ENCODE peak calls at places on chromosomes 11 and 22, in ten cellular contexts. M is right lobe of liver; Q is body of pancreas; X is PC-9; C is ascending aorta; N is CD8-positive, alpha-beta T cell; A is lower lobe of right lung; O is thoracic aorta; P is cardiac muscle cell; R is GM23338. D is an unnamed sample. For H3K4me1, the result is how much of the 10 kb centered on the place peaks cover.

GRCh38 chr11:134246678-134247077 is 6.5 kb downstream of the THYN1 start:
- DNase-seq in M (no peak), Q (no peak), X (no peak), C (no peak), N (no peak), A (no peak), O (no peak), P (no peak), R (no peak), D (no peak)

GRCh38 chr11:57348636-57349323 is 10.6 kb downstream of the P2RX3 start:
- DNase-seq in M (no peak), Q (no peak), X (no peak), C (no peak), N (no peak), A (no peak), O (no peak), P (no peak), R (no peak), D (no peak)

GRCh38 chr11:15665368-15665871 is 550.7 kb downstream of the INSC start:
- DNase-seq in M (no peak), Q (no peak), X (no peak), C (no peak), N (no peak), A (no peak), O (no peak), P (peak), R (no peak), D (no peak)

GRCh38 chr22:50530857-50531545 is 1.2 kb upstream of the TYMP start:
- DNase-seq in M (peak), Q (peak), X (peak), C (no peak), N (peak), A (peak), O (no peak), P (peak), R (peak), D (peak)

GRCh38 chr11:6647282-6647679 is 8.3 kb downstream of the DCHS1 start:
- DNase-seq in M (no peak), Q (no peak), X (no peak), C (no peak), N (no peak), A (no peak), O (no peak), P (peak), R (peak), D (no peak)

GRCh38 chr11:48078661-48079060 is 98.3 kb downstream of the PTPRJ start:
- DNase-seq in M (no peak), Q (no peak), X (no peak), C (no peak), N (no peak), A (no peak), O (no peak), P (peak), R (no peak), D (no peak)

GRCh38 chr11:82731691-82732277 is 1.9 kb downstream of the FAM181B start:
- DNase-seq in M (no peak), Q (no peak), X (no peak), C (no peak), N (no peak), A (no peak), O (no peak), P (no peak), R (peak), D (peak)

GRCh38 chr11:75554258-75555022 is 7.6 kb upstream of the SERPINH1 start:
- DNase-seq in M (peak), Q (peak), X (no peak), C (peak), N (no peak), A (peak), O (peak), P (peak), R (peak), D (peak)

GRCh38 chr11:119974467-119974866 is 163.4 kb downstream of the TRIM29 start:
- DNase-seq in M (peak), Q (no peak), X (no peak), C (no peak), N (no peak), A (no peak), O (no peak), P (no peak), R (no peak), D (no peak)

GRCh38 chr11:69351460-69351859 is 57.5 kb downstream of the MYEOV start:
- DNase-seq in M (no peak), Q (no peak), X (no peak), C (no peak), N (no peak), A (no peak), O (no peak), P (peak), R (no peak), D (no peak)

GRCh38 chr11:87173185-87174039 is 135.7 kb downstream of the TMEM135 start:
- DNase-seq in M (no peak), Q (no peak), X (no peak), C (no peak), N (no peak), A (no peak), O (no peak), P (peak), R (no peak), D (no peak)

GRCh38 chr11:14546672-14547071 is 26.5 kb upstream of the PSMA1 start:
- DNase-seq in M (no peak), Q (no peak), X (no peak), C (no peak), N (no peak), A (no peak), O (no peak), P (no peak), R (no peak), D (no peak)

GRCh38 chr22:26066534-26066933 is 102.7 kb upstream of the SEZ6L start:
- DNase-seq in M (no peak), Q (no peak), X (no peak), C (no peak), N (no peak), A (no peak), O (no peak), P (no peak), R (peak), D (peak)

GRCh38 chr22:27581688-27582087 is 219.9 kb downstream of the MN1 start:
- DNase-seq in M (no peak), Q (peak), X (no peak), C (no peak), N (no peak), A (peak), O (peak), P (peak), R (no peak), D (no peak)

GRCh38 chr22:27115816-27116256 is 458.4 kb downstream of the MIAT start:
- DNase-seq in M (no peak), Q (peak), X (peak), C (no peak), N (no peak), A (no peak), O (no peak), P (no peak), R (no peak), D (no peak)

GRCh38 chr22:38222797-38223119 is 21.0 kb downstream of the MAFF start:
- DNase-seq in M (no peak), Q (no peak), X (peak), C (no peak), N (no peak), A (no peak), O (no peak), P (no peak), R (no peak), D (no peak)

GRCh38 chr22:49975543-49976389 is 15.2 kb downstream of the PIM3 start:
- DNase-seq in M (no peak), Q (peak), X (no peak), C (no peak), N (no peak), A (peak), O (peak), P (peak), R (peak), D (peak)

GRCh38 chr11:70268526-70268925 is 2.0 kb upstream of the PPFIA1 start:
- DNase-seq in M (no peak), Q (no peak), X (no peak), C (no peak), N (no peak), A (no peak), O (no peak), P (no peak), R (no peak), D (no peak)

GRCh38 chr22:37472418-37473006 is 13.7 kb downstream of the MFNG start:
- DNase-seq in M (no peak), Q (peak), X (peak), C (no peak), N (peak), A (no peak), O (no peak), P (peak), R (peak), D (peak)

GRCh38 chr22:17576475-17576874 is 13.2 kb downstream of the SLC25A18 start:
- DNase-seq in M (no peak), Q (no peak), X (peak), C (no peak), N (no peak), A (no peak), O (no peak), P (peak), R (peak), D (no peak)

GRCh38 chr11:44877908-44878459 is 72.7 kb downstream of the TP53I11 start:
- DNase-seq in M (no peak), Q (no peak), X (no peak), C (no peak), N (no peak), A (no peak), O (no peak), P (peak), R (peak), D (peak)

GRCh38 chr11:61899146-61899841 is 7.9 kb upstream of the FADS3 start:
- DNase-seq in M (peak), Q (peak), X (peak), C (no peak), N (peak), A (peak), O (no peak), P (peak), R (peak), D (peak)

GRCh38 chr22:22248878-22249277 is 4.3 kb downstream of the VPREB1 start:
- DNase-seq in M (no peak), Q (no peak), X (no peak), C (no peak), N (no peak), A (no peak), O (no peak), P (no peak), R (no peak), D (no peak)

GRCh38 chr11:69353696-69354544 is 60.0 kb downstream of the MYEOV start:
- DNase-seq in M (peak), Q (no peak), X (no peak), C (no peak), N (no peak), A (peak), O (no peak), P (no peak), R (peak), D (no peak)

GRCh38 chr11:94738746-94739145 is 29.4 kb upstream of the AMOTL1 start:
- DNase-seq in M (no peak), Q (no peak), X (no peak), C (no peak), N (no peak), A (no peak), O (no peak), P (no peak), R (no peak), D (no peak)
- H3K4me1 ChIP-seq in M (under half), Q (under half), X (half or more), C (under half), N (under half), A (under half), O (under half), P (under half), R (half or more), D (under half)

GRCh38 chr11:2093575-2094353 is 45.4 kb downstream of the IGF2 start:
- DNase-seq in M (peak), Q (peak), X (no peak), C (no peak), N (no peak), A (no peak), O (no peak), P (peak), R (no peak), D (no peak)

GRCh38 chr11:2095542-2095941 is 43.6 kb downstream of the IGF2 start:
- DNase-seq in M (peak), Q (no peak), X (no peak), C (no peak), N (no peak), A (no peak), O (no peak), P (no peak), R (no peak), D (no peak)

GRCh38 chr11:2095198-2095520 is 44.0 kb downstream of the IGF2 start:
- DNase-seq in M (no peak), Q (no peak), X (no peak), C (no peak), N (no peak), A (no peak), O (no peak), P (no peak), R (no peak), D (no peak)

GRCh38 chr11:2092956-2093412 is 46.2 kb downstream of the IGF2 start:
- DNase-seq in M (peak), Q (peak), X (peak), C (peak), N (peak), A (peak), O (peak), P (peak), R (no peak), D (no peak)

GRCh38 chr11:2094354-2095197 is 44.6 kb downstream of the IGF2 start:
- DNase-seq in M (no peak), Q (no peak), X (no peak), C (no peak), N (no peak), A (no peak), O (no peak), P (no peak), R (no peak), D (no peak)
- H3K4me3 ChIP-seq in M (no peak), Q (no peak), X (no peak), C (no peak), N (no peak), A (no peak), O (no peak), P (no peak), R (no peak), D (no peak)

GRCh38 chr11:8911040-8911823 is at the start of gene AKIP1:
- DNase-seq in M (peak), Q (peak), X (peak), C (peak), N (peak), A (peak), O (peak), P (peak), R (peak), D (peak)

GRCh38 chr11:8913961-8914660 is 3.1 kb downstream of the AKIP1 start:
- DNase-seq in M (no peak), Q (peak), X (no peak), C (no peak), N (peak), A (no peak), O (no peak), P (peak), R (peak), D (peak)

GRCh38 chr11:8910662-8911039 is 338 bp upstream of the AKIP1 start:
- DNase-seq in M (no peak), Q (no peak), X (no peak), C (no peak), N (no peak), A (no peak), O (no peak), P (no peak), R (no peak), D (no peak)

GRCh38 chr11:8917157-8917820 is 6.3 kb downstream of the AKIP1 start:
- DNase-seq in M (no peak), Q (peak), X (peak), C (no peak), N (no peak), A (peak), O (no peak), P (peak), R (peak), D (peak)

DNA sequence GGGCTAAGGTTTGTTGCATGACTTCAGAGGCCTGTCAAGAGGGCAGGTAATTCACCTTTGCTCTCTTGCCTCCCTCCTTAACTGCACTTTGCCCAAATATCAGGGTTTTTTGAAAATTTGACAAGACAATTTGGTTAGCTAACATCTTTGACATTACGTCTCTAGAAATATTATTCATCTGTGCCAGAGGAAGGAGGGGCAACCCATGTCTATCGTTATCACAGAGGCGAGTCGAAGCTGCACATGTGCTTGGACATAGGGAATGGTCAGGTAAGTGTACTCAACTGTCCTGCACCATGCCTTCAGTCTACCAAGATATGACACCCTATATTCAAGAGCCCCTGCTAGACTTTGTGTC is 3.7 kb downstream of the AKIP1 start:
- DNase-seq in M (no peak), Q (no peak), X (no peak), C (no peak), N (no peak), A (no peak), O (no peak), P (no peak), R (no peak), D (no peak)
- TF ChIP-seq CTCF in M (no peak), Q (no peak), X (peak), C (no peak), N (peak), A (no peak), O (no peak), P (no peak), R (no peak), D (no peak)

DNA sequence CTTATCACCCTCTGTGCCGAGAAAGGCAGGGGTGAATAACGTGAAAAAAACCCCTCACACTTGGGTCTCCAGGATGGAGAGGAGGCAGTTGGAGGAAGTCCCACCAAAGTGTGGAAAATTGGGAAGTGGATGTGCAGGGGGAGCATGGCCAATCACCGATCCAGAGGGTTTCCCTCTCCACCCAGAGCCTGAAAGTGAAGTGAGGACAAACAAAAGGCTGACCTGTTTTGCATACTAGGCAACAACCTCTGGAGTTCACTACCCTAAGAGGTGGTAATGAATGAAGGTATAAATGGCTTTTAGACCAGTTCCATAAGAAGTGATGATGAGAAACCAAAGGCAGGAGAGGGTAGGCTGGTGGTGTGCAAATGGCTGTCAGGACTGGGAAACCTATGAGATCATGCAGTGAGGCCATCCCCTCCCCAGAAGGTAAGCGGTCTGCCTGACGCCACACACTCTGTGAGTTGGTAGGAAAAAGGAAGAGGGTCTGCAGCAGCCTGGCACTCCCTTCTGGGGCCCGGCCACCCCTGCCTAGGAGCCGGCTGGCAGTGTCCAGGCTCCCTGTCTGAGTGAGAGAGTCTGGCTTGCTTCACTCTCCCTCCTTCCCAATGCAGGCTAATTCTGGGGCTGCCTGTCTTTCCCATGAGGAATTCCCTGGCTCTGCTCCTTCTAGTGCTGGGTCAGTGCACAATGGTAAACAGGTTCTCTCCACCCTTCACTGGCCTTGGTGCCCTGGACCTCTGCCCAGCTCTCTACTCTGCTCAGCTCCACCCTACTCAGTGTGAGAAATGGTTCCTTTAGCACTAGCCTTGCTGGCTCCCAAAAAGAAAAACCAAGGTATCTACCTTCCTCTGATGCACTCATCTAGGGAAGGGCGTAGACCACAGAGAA is 15.6 kb downstream of the TBC1D10A start:
- DNase-seq in M (peak), Q (peak), X (peak), C (no peak), N (no peak), A (peak), O (peak), P (peak), R (no peak), D (no peak)
- H3K4me1 ChIP-seq in M (half or more), Q (half or more), X (half or more), C (half or more), N (half or more), A (half or more), O (half or more), P (under half), R (under half), D (under half)

DNA sequence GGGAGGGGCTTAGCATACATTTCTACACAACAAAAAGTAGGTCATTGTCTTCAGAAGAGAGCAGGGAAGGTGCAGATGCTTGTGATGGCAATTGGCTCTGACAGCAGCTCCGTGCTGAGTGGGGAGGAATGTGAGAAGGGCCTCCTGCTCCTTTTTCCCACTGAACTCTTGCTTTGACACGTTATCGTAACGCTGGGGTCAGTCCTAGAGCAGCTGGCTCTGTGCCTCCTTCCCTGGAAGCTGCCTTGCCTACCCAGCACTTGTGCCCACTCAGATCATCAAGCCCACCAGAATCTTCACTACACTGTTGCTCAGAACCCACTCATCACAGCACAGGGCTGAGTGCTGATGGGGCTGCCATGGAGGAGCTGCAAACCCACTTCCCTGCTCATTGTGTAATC is 14.9 kb upstream of the NAV2 start:
- DNase-seq in M (no peak), Q (no peak), X (no peak), C (no peak), N (no peak), A (no peak), O (no peak), P (peak), R (peak), D (peak)
- H3K4me3 ChIP-seq in M (no peak), Q (no peak), X (no peak), C (no peak), N (no peak), A (no peak), O (no peak), P (no peak), R (no peak), D (no peak)

D was measured in neural progenitor cell.